ENCODE peak calls at places on chromosomes 4 and X, in seven cellular contexts. W, T, P, G, N, H and F are unnamed samples.

GRCh38 chrX:151031365-151031975 is 48.3 kb downstream of the HMGB3 start:
- DNase-seq in W (no peak), T (no peak), P (no peak), G (no peak), N (no peak), H (no peak), F (no peak)

GRCh38 chrX:38548508-38548907 is 12.8 kb upstream of the TSPAN7 start:
- DNase-seq in W (no peak), T (no peak), P (no peak), G (no peak), N (no peak), H (no peak), F (no peak)

GRCh38 chr4:84870398-84871163 is 95.9 kb downstream of the WDFY3 start:
- DNase-seq in W (peak), T (no peak), P (no peak), G (no peak), N (no peak), H (no peak), F (no peak)

GRCh38 chr4:15089979-15090378 is 87.7 kb downstream of the CPEB2 start:
- DNase-seq in W (no peak), T (no peak), P (no peak), G (no peak), N (no peak), H (no peak), F (no peak)

GRCh38 chr4:182880387-182881356 is 36.5 kb downstream of the DCTD start:
- DNase-seq in W (no peak), T (no peak), P (no peak), G (no peak), N (no peak), H (no peak), F (no peak)

GRCh38 chr4:125004676-125005075 is 292.1 kb upstream of the ANKRD50 start:
- DNase-seq in W (no peak), T (no peak), P (no peak), G (no peak), N (no peak), H (no peak), F (no peak)

GRCh38 chrX:49910344-49910743 is 12.1 kb upstream of the CLCN5 start:
- DNase-seq in W (no peak), T (no peak), P (peak), G (no peak), N (no peak), H (peak), F (no peak)

GRCh38 chr4:8914461-8915171 is 43.0 kb upstream of the HMX1 start:
- DNase-seq in W (no peak), T (peak), P (peak), G (no peak), N (no peak), H (no peak), F (no peak)

GRCh38 chr4:7651461-7651921 is 216.8 kb upstream of the PSAPL1 start:
- DNase-seq in W (peak), T (no peak), P (no peak), G (no peak), N (no peak), H (no peak), F (no peak)

GRCh38 chrX:49876750-49877149 is 2.5 kb upstream of the USP27X start:
- DNase-seq in W (no peak), T (no peak), P (peak), G (no peak), N (no peak), H (peak), F (no peak)

GRCh38 chr4:2335729-2336101 is 73.8 kb upstream of the MXD4 start:
- DNase-seq in W (no peak), T (no peak), P (no peak), G (no peak), N (no peak), H (no peak), F (no peak)

GRCh38 chr4:127500242-127500641 is 132.5 kb upstream of the INTU start:
- DNase-seq in W (no peak), T (no peak), P (no peak), G (no peak), N (no peak), H (no peak), F (no peak)

GRCh38 chrX:26032141-26032917 is 105.8 kb upstream of the MAGEB18 start:
- DNase-seq in W (no peak), T (no peak), P (no peak), G (no peak), N (no peak), H (peak), F (no peak)

GRCh38 chr4:91325495-91325894 is 978.3 kb upstream of the GRID2 start:
- DNase-seq in W (no peak), T (no peak), P (no peak), G (no peak), N (no peak), H (no peak), F (no peak)